ENCODE peak calls at places on chromosomes 12 and 14, in five cellular contexts. W is keratinocyte, E is tibial nerve, N is ovary, D is uterus. A is an unnamed sample.

GRCh38 chr12:55720071-55720564 is at the start of gene RDH5:
- DNase-seq in D (peak), E (no peak), W (no peak), N (no peak), A (no peak)

GRCh38 chr12:64714551-64714968 is 44.6 kb downstream of the GNS start:
- DNase-seq in W (no peak), E (no peak), D (no peak), N (no peak), A (peak)

GRCh38 chr14:101933209-101933608 is 31.2 kb upstream of the DYNC1H1 start:
- DNase-seq in N (peak), W (no peak), D (no peak), E (no peak), A (no peak)

GRCh38 chr14:75229923-75230792 is 48.5 kb upstream of the FOS start:
- DNase-seq in N (no peak), D (no peak), E (no peak), W (peak), A (no peak)

GRCh38 chr12:70982991-70983390 is 62.5 kb upstream of the PTPRR start:
- DNase-seq in D (no peak), E (no peak), W (no peak), N (no peak), A (no peak)

GRCh38 chr12:68037616-68038255 is 48.5 kb downstream of the IFNG-AS1 start:
- DNase-seq in N (no peak), D (no peak), W (no peak), E (no peak), A (no peak)

GRCh38 chr14:70052990-70053389 is 135.8 kb downstream of the SLC8A3 start:
- DNase-seq in D (no peak), W (no peak), E (no peak), N (no peak), A (no peak)

GRCh38 chr14:64253672-64254071 is 40.5 kb downstream of the ESR2 start:
- DNase-seq in N (no peak), W (peak), E (no peak), D (no peak), A (no peak)

GRCh38 chr12:8734873-8735381 is 37.1 kb downstream of the RIMKLB start:
- DNase-seq in N (no peak), E (no peak), D (no peak), W (no peak), A (no peak)

GRCh38 chr14:98819132-98819866 is 452.7 kb downstream of the BCL11B start:
- DNase-seq in E (no peak), D (no peak), W (no peak), N (peak), A (no peak)

GRCh38 chr14:57295261-57295660 is 26.5 kb downstream of the AP5M1 start:
- DNase-seq in D (no peak), E (no peak), W (no peak), N (no peak), A (no peak)

GRCh38 chr12:50195832-50196231 is 28.7 kb upstream of the CERS5 start:
- DNase-seq in W (no peak), E (no peak), D (no peak), N (no peak), A (no peak)

GRCh38 chr14:52032196-52032865 is 36.5 kb downstream of the NID2 start:
- DNase-seq in W (no peak), N (no peak), D (no peak), E (no peak), A (no peak)

GRCh38 chr12:2168808-2169207 is 116.0 kb downstream of the CACNA1C start:
- DNase-seq in W (no peak), N (no peak), D (no peak), E (no peak), A (no peak)

GRCh38 chr12:67916266-67916970 is 72.8 kb upstream of the IFNG-AS1 start:
- DNase-seq in D (no peak), N (no peak), E (no peak), W (no peak), A (no peak)

GRCh38 chr14:52602131-52602530 is 49.5 kb downstream of the GPR137C start:
- DNase-seq in W (no peak), E (no peak), N (no peak), D (no peak), A (no peak)

GRCh38 chr12:123120452-123121166 is 30.3 kb downstream of the PITPNM2 start:
- DNase-seq in N (peak), W (no peak), E (no peak), D (no peak), A (no peak)

GRCh38 chr14:93304771-93305170 is 28.1 kb downstream of the BTBD7 start:
- DNase-seq in D (no peak), N (no peak), W (no peak), E (no peak), A (no peak)

GRCh38 chr12:92244036-92244435 is 98.4 kb upstream of the BTG1 start:
- DNase-seq in D (peak), E (no peak), N (no peak), W (no peak), A (no peak)

GRCh38 chr12:107331912-107332311 is 238.6 kb upstream of the CRY1 start:
- DNase-seq in E (no peak), N (no peak), D (no peak), W (no peak), A (no peak)

GRCh38 chr14:55450124-55450523 is 9.7 kb upstream of the TBPL2 start:
- DNase-seq in E (no peak), D (no peak), N (no peak), W (no peak), A (no peak)

GRCh38 chr14:26200675-26201074 is 397.2 kb downstream of the NOVA1 start:
- DNase-seq in E (no peak), N (no peak), W (no peak), D (no peak), A (no peak)

GRCh38 chr14:61080591-61081010 is 99.6 kb downstream of the SLC38A6 start:
- DNase-seq in E (no peak), D (no peak), W (no peak), N (no peak), A (no peak)

GRCh38 chr12:80857311-80857710 is 80.4 kb downstream of the LIN7A start:
- DNase-seq in W (no peak), E (no peak), D (no peak), N (no peak), A (no peak)
- H3K27ac ChIP-seq in W (no peak), E (no peak), D (no peak), N (no peak), A (no peak)

GRCh38 chr14:95273041-95273978 is 46.4 kb downstream of the CLMN start:
- DNase-seq in N (no peak), E (no peak), D (no peak), W (no peak), A (no peak)
- H3K27ac ChIP-seq in N (no peak), E (no peak), D (no peak), W (no peak), A (no peak)

GRCh38 chr14:24259282-24260025 is 3.5 kb downstream of the TGM1 start:
- DNase-seq in D (no peak), W (no peak), N (peak), E (no peak), A (no peak)

GRCh38 chr14:24261969-24262327 is 1.0 kb downstream of the TGM1 start:
- DNase-seq in D (no peak), W (no peak), N (no peak), E (no peak), A (no peak)

GRCh38 chr14:24261256-24261968 is 1.6 kb downstream of the TGM1 start:
- DNase-seq in E (no peak), W (no peak), N (no peak), D (no peak), A (no peak)

GRCh38 chr14:24260026-24260779 is 2.8 kb downstream of the TGM1 start:
- DNase-seq in E (no peak), N (no peak), W (no peak), D (no peak), A (no peak)

DNA sequence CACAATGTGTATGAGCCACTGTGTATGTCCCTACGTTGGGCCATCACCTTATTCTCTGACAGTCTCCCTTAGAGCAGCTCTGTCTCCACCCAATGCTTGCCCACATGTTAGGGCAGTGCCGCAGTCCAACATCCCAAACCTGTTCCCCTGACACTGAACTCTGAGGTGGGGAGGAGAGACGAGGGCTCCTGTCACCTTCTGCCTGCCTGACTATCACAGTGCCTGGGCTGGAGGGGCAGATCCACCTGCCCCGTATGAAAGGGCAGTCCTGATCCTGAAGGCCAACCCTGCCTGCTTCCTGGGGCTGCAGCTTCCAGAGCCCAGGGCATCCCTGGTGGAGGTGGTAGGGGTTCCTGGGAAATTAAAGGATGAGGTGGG is 2.2 kb downstream of the TGM1 start:
- DNase-seq in E (no peak), N (no peak), W (no peak), D (no peak), A (no peak)
- H3K27ac ChIP-seq in E (no peak), N (no peak), W (no peak), D (no peak), A (no peak)

GRCh38 chr12:57491393-57492280 is 3.8 kb downstream of the MARS1 start:
- DNase-seq in N (no peak), E (no peak), D (no peak), W (no peak), A (no peak)
- H3K27ac ChIP-seq in N (no peak), E (no peak), D (no peak), W (no peak), A (no peak)

DNA sequence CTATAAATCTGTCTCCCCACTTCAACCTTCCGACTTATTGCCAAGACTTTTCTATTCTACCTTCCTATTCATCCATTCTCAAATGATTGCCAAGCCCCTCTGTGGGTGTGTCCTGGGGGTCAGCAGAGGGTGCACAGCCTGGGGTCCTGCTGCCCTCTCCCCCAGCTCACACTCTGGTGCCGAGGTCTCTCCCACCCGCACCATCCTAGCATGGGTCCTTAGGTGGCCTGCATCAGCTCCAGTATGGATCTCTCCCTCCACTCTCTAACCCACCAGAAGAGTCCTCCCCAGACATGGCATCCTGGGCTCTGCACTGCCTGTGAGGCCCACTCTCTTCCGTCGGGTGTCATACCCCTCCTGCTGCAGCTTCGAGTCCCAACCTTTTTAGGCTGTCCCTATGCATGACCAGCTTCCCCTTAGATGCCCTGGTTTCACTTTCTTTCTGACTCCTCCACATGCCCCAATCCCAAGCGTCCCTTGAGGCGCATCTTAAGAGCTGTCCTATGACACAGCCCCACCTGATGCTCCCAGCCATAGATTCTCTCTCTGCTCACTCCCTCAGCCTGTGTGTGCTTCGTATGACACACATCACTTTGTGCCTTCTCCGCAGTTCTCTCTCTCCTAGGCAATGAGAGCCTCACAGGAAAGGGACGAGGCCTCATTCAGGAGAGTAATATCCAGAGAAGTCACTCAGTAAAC is 43.9 kb downstream of the GIT2 start:
- DNase-seq in W (no peak), D (no peak), E (no peak), N (no peak), A (no peak)
- H3K27ac ChIP-seq in W (no peak), D (peak), E (no peak), N (peak), A (peak)

DNA sequence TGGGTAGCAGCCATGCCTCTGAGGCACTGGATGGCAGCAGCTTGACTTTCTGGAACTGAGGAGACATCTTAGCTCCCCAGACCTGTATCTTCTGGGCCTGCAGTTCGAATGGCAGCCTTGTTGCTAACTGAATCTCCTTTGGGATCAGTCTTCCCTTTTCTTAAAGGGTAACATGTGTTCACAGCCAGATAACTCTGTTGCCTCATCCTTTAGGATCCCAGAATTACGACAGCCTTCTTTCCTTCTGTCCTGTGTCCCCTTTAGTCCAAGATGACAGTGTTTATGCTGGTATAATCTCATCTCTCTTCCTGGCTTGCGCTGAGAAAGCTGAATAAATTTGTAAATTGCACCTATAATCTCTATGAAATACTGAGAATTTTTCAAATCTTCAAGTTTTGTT is 9.1 kb upstream of the ERC1 start:
- DNase-seq in E (no peak), W (no peak), D (no peak), N (no peak), A (no peak)
- H3K27ac ChIP-seq in E (no peak), W (no peak), D (no peak), N (no peak), A (no peak)